ENCODE peak calls at places on chromosomes 4 and X, in ten cellular contexts. B is neural progenitor cell; C is cardiac muscle cell; G is ovary; R is spleen; W is upper lobe of left lung; E is heart left ventricle; A is dorsolateral prefrontal cortex; Q is CD8-positive, alpha-beta memory T cell; O is transverse colon. L is an unnamed sample.

GRCh38 chr4:6776920-6777635 is 5.4 kb upstream of the KIAA0232 start:
- DNase-seq in B (no peak), C (no peak), G (no peak), R (no peak), W (no peak), E (no peak), A (no peak), Q (no peak), O (no peak), L (no peak)

GRCh38 chr4:40059362-40059761 is 2.7 kb downstream of the N4BP2 start:
- DNase-seq in B (no peak), C (no peak), G (no peak), R (no peak), W (no peak), E (no peak), A (no peak), Q (no peak), O (no peak), L (no peak)

GRCh38 chr4:184856277-184856609 is 30.5 kb upstream of the ACSL1 start:
- DNase-seq in B (no peak), C (no peak), G (no peak), R (no peak), W (no peak), E (no peak), A (no peak), Q (no peak), O (no peak), L (no peak)

GRCh38 chr4:154399259-154399974 is 92.2 kb downstream of the DCHS2 start:
- DNase-seq in B (peak), C (peak), G (no peak), R (no peak), W (no peak), E (no peak), A (no peak), Q (no peak), O (no peak), L (no peak)

GRCh38 chr4:184151988-184152485 is 65.6 kb downstream of the ENPP6 start:
- DNase-seq in B (no peak), C (no peak), G (no peak), R (no peak), W (no peak), E (no peak), A (no peak), Q (no peak), O (no peak), L (no peak)

GRCh38 chr4:152363086-152363485 is 172.8 kb downstream of the FBXW7 start:
- DNase-seq in B (no peak), C (no peak), G (no peak), R (no peak), W (no peak), E (no peak), A (no peak), Q (no peak), O (no peak), L (no peak)

GRCh38 chr4:113784497-113785254 is 23.1 kb upstream of the CAMK2D start:
- DNase-seq in B (no peak), C (no peak), G (no peak), R (no peak), W (no peak), E (no peak), A (no peak), Q (no peak), O (no peak), L (no peak)

GRCh38 chr4:24559889-24560288 is 24.5 kb downstream of the DHX15 start:
- DNase-seq in B (no peak), C (no peak), G (no peak), R (no peak), W (no peak), E (no peak), A (no peak), Q (no peak), O (no peak), L (no peak)

GRCh38 chr4:52853351-52853750 is 8.8 kb upstream of the RASL11B start:
- DNase-seq in B (no peak), C (peak), G (no peak), R (no peak), W (no peak), E (no peak), A (no peak), Q (no peak), O (no peak), L (no peak)

GRCh38 chr4:54575919-54576318 is 81.8 kb upstream of the KIT start:
- DNase-seq in B (no peak), C (no peak), G (no peak), R (no peak), W (no peak), E (no peak), A (no peak), Q (no peak), O (no peak), L (no peak)

GRCh38 chr4:57104706-57105560 is 5.3 kb downstream of the IGFBP7 start:
- DNase-seq in B (no peak), C (no peak), G (no peak), R (no peak), W (no peak), E (no peak), A (no peak), Q (no peak), O (no peak), L (no peak)

GRCh38 chrX:153782324-153782723 is 1.5 kb downstream of the SRPK3 start:
- DNase-seq in B (peak), C (no peak), G (no peak), R (no peak), W (no peak), E (no peak), A (no peak), Q (no peak), O (no peak), L (peak)

GRCh38 chr4:100948911-100949310 is 398.4 kb downstream of the PPP3CA start:
- DNase-seq in B (no peak), C (no peak), G (no peak), R (no peak), W (no peak), E (no peak), A (no peak), Q (no peak), O (no peak), L (no peak)

GRCh38 chr4:25815586-25815985 is 47.2 kb downstream of the SEL1L3 start:
- DNase-seq in B (no peak), C (no peak), G (no peak), R (no peak), W (no peak), E (no peak), A (no peak), Q (no peak), O (no peak), L (no peak)

GRCh38 chr4:85498068-85498733 is 23.3 kb downstream of the ARHGAP24 start:
- DNase-seq in B (no peak), C (no peak), G (peak), R (peak), W (peak), E (peak), A (no peak), Q (no peak), O (peak), L (peak)

GRCh38 chr4:113732-114131 is 10.6 kb upstream of the ZNF718 start:
- DNase-seq in B (no peak), C (no peak), G (no peak), R (no peak), W (no peak), E (no peak), A (no peak), Q (no peak), O (no peak), L (no peak)

GRCh38 chr4:113700602-113701150 is 60.9 kb downstream of the CAMK2D start:
- DNase-seq in B (no peak), C (no peak), G (no peak), R (no peak), W (no peak), E (no peak), A (no peak), Q (no peak), O (no peak), L (no peak)

GRCh38 chrX:37818031-37818430 is 29.3 kb downstream of the DYNLT3 start:
- DNase-seq in B (no peak), C (no peak), G (no peak), R (no peak), W (no peak), E (no peak), A (no peak), Q (no peak), O (peak), L (no peak)

GRCh38 chrX:154396948-154397887 is 959 bp upstream of the RPL10 start:
- DNase-seq in B (peak), C (peak), G (peak), R (peak), W (peak), E (peak), A (no peak), Q (peak), O (peak), L (peak)

GRCh38 chr4:99815597-99816011 is 1.0 kb upstream of the DAPP1 start:
- DNase-seq in B (no peak), C (no peak), G (no peak), R (no peak), W (peak), E (no peak), A (no peak), Q (no peak), O (peak), L (no peak)

GRCh38 chr4:174260099-174260498 is 23.4 kb downstream of the FBXO8 start:
- DNase-seq in B (no peak), C (no peak), G (no peak), R (no peak), W (no peak), E (no peak), A (no peak), Q (no peak), O (no peak), L (no peak)

GRCh38 chr4:38455092-38455855 is 208.7 kb upstream of the KLF3 start:
- DNase-seq in B (no peak), C (no peak), G (no peak), R (no peak), W (no peak), E (no peak), A (no peak), Q (no peak), O (no peak), L (no peak)

GRCh38 chr4:1236103-1236641 is 12.8 kb downstream of the CTBP1 start:
- DNase-seq in B (no peak), C (no peak), G (peak), R (no peak), W (no peak), E (no peak), A (no peak), Q (no peak), O (no peak), L (no peak)

GRCh38 chr4:38752393-38752961 is 30.3 kb downstream of the TLR10 start:
- DNase-seq in B (peak), C (no peak), G (no peak), R (no peak), W (no peak), E (no peak), A (no peak), Q (no peak), O (no peak), L (no peak)

GRCh38 chr4:52201705-52202104 is 150.6 kb downstream of the SPATA18 start:
- DNase-seq in B (peak), C (peak), G (no peak), R (no peak), W (no peak), E (no peak), A (no peak), Q (no peak), O (no peak), L (no peak)

GRCh38 chr4:56400560-56400959 is 13.3 kb upstream of the AASDH start:
- DNase-seq in B (no peak), C (no peak), G (no peak), R (no peak), W (no peak), E (no peak), A (no peak), Q (no peak), O (no peak), L (no peak)

GRCh38 chrX:23483396-23483795 is 148.7 kb downstream of the PTCHD1 start:
- DNase-seq in B (no peak), C (no peak), G (no peak), R (no peak), W (no peak), E (no peak), A (no peak), Q (no peak), O (no peak), L (no peak)

GRCh38 chrX:13533726-13534125 is 35.7 kb upstream of the EGFL6 start:
- DNase-seq in B (no peak), C (no peak), G (no peak), R (no peak), W (no peak), E (no peak), A (no peak), Q (no peak), O (no peak), L (no peak)

GRCh38 chr4:74932832-74933561 is at the start of gene PARM1:
- DNase-seq in B (peak), C (peak), G (peak), R (peak), W (peak), E (peak), A (peak), Q (no peak), O (peak), L (peak)

GRCh38 chr4:133641191-133641590 is 492.1 kb downstream of the PCDH10 start:
- DNase-seq in B (peak), C (no peak), G (no peak), R (no peak), W (no peak), E (no peak), A (no peak), Q (no peak), O (no peak), L (no peak)

GRCh38 chr4:8869002-8869878 is 2.4 kb downstream of the HMX1 start:
- DNase-seq in B (no peak), C (no peak), G (no peak), R (no peak), W (no peak), E (no peak), A (no peak), Q (no peak), O (no peak), L (no peak)

GRCh38 chr4:134189949-134190348 is 11.6 kb downstream of the PABPC4L start:
- DNase-seq in B (no peak), C (no peak), G (no peak), R (no peak), W (no peak), E (no peak), A (no peak), Q (no peak), O (no peak), L (no peak)

GRCh38 chr4:108036252-108036651 is 46.6 kb downstream of the HADH start:
- DNase-seq in B (no peak), C (peak), G (no peak), R (no peak), W (peak), E (no peak), A (no peak), Q (no peak), O (peak), L (no peak)

GRCh38 chrX:81120936-81121351 is 80.8 kb downstream of the HMGN5 start:
- DNase-seq in B (peak), C (peak), G (peak), R (no peak), W (peak), E (peak), A (no peak), Q (no peak), O (peak), L (peak)

GRCh38 chr4:16026155-16026761 is 57.6 kb downstream of the PROM1 start:
- DNase-seq in B (peak), C (peak), G (no peak), R (no peak), W (no peak), E (no peak), A (no peak), Q (no peak), O (no peak), L (peak)

GRCh38 chr4:89284828-89285227 is 22.8 kb downstream of the GPRIN3 start:
- DNase-seq in B (no peak), C (no peak), G (no peak), R (no peak), W (peak), E (peak), A (no peak), Q (no peak), O (no peak), L (no peak)
- H3K27ac ChIP-seq in B (no peak), C (no peak), G (no peak), R (peak), W (no peak), E (peak), A (no peak), Q (peak), O (peak), L (no peak)

DNA sequence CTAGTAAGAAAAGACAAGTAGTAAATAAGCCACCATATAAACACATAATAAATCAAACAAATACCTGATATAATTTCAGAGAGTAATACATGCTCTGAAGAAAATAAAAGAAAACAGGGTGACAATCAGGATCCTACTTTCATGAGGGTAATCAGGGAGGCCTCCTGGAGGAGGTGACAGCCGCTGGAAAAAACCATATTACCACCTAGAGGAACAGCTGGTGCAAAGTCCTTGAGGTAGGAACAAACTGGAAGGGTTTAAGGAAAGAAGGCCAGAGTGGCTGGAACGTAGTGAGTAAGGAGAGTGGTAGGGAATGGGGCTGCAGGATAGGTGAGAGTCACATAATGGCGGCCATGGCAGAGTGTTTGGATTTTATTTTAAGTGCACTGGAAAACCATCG is 19.1 kb upstream of the PLAC1 start:
- DNase-seq in B (no peak), C (no peak), G (no peak), R (no peak), W (no peak), E (no peak), A (no peak), Q (no peak), O (no peak), L (no peak)
- H3K27ac ChIP-seq in B (no peak), C (no peak), G (no peak), R (no peak), W (no peak), E (no peak), A (no peak), Q (no peak), O (no peak), L (no peak)

DNA sequence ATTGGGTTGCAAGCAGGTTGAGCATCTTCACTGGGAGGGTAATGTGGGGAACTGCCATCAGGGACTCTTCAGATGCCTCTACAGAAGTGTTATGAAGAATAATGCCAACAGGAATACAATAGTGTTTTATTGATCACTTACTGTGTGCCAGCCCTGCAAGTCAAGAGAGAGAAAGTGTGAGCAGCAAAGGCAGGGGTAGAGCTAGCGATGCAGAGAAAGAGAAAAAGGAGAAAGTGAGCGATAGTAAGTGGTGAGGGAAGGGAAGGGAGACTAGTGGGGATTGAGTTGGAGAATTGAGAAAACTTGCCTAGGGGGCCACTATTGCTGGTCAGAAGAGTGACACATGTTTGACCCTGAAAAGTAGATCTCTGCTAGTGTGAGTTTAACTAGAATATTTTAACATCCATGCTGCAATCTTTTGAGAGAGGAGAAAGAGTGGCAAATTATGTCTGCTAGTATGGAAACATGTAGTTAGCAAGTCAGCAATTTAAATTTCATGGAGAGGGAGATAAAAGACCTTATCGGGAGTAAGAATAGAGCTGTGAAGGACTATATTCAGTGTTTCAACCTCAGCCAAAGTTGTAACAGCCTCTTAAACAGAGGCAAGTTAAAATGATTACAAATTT is 12.2 kb downstream of the AFF1 start:
- DNase-seq in B (no peak), C (no peak), G (no peak), R (no peak), W (no peak), E (no peak), A (no peak), Q (no peak), O (no peak), L (no peak)
- H3K27ac ChIP-seq in B (peak), C (peak), G (no peak), R (no peak), W (peak), E (peak), A (no peak), Q (no peak), O (no peak), L (no peak)

GRCh38 chrX:19776753-19777152 is 110.6 kb downstream of the SH3KBP1 start:
- DNase-seq in B (no peak), C (no peak), G (no peak), R (no peak), W (no peak), E (no peak), A (no peak), Q (no peak), O (no peak), L (no peak)

GRCh38 chrX:19772306-19772705 is 115.1 kb downstream of the SH3KBP1 start:
- DNase-seq in B (no peak), C (no peak), G (peak), R (no peak), W (no peak), E (no peak), A (no peak), Q (no peak), O (no peak), L (no peak)

GRCh38 chrX:19775830-19776498 is 111.4 kb downstream of the SH3KBP1 start:
- DNase-seq in B (no peak), C (no peak), G (no peak), R (no peak), W (no peak), E (no peak), A (no peak), Q (no peak), O (no peak), L (no peak)

GRCh38 chrX:19772759-19773623 is 114.4 kb downstream of the SH3KBP1 start:
- DNase-seq in B (no peak), C (no peak), G (no peak), R (no peak), W (no peak), E (no peak), A (no peak), Q (no peak), O (no peak), L (no peak)

DNA sequence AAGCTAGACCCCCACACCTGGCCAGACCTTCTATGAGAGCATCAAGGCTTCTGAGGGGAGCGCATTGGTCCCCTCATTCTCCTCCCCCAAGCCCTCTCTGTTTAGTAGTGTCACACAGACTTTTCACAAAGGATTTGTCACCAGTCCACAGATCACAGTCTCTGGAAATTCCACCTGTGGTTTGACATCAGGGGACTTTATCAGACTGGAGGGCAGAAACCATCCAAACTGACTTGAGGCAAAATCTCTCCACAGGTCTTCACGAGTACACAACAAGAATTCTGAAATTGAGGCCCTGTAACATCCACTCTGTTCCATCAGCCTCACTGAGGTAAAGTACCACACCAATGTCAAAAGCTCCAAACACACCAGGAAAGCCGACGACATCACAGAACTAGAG is 112.5 kb downstream of the SH3KBP1 start:
- DNase-seq in B (no peak), C (no peak), G (no peak), R (no peak), W (no peak), E (no peak), A (no peak), Q (no peak), O (no peak), L (no peak)
- H3K27ac ChIP-seq in B (no peak), C (no peak), G (no peak), R (no peak), W (no peak), E (no peak), A (no peak), Q (no peak), O (peak), L (no peak)

GRCh38 chr4:76607846-76608245 is 172.8 kb downstream of the SHROOM3 start:
- DNase-seq in B (no peak), C (no peak), G (no peak), R (no peak), W (no peak), E (no peak), A (no peak), Q (no peak), O (no peak), L (no peak)
- H3K27ac ChIP-seq in B (peak), C (no peak), G (no peak), R (peak), W (no peak), E (no peak), A (no peak), Q (no peak), O (no peak), L (no peak)